ENCODE peak calls at places on chromosomes 3 and 15, in five cellular contexts. A is sciatic nerve; B is effector CD4-positive, alpha-beta T cell; P is AG09309; W is NCI-H1105. U is an unnamed sample.

GRCh38 chr3:130470132-130470531 is 46.8 kb upstream of the COL6A6 start:
- DNase-seq in B (no peak), W (no peak), P (no peak), A (no peak), U (peak)

GRCh38 chr3:55615039-55615693 is 128.1 kb upstream of the WNT5A start:
- DNase-seq in B (no peak), P (no peak), W (no peak), A (no peak), U (no peak)

GRCh38 chr3:72287941-72288340 is 503.0 kb upstream of the PROK2 start:
- DNase-seq in W (no peak), P (no peak), A (no peak), B (no peak), U (peak)

GRCh38 chr3:43426388-43426787 is 140.0 kb downstream of the SNRK start:
- DNase-seq in A (no peak), W (no peak), P (no peak), B (no peak), U (no peak)

GRCh38 chr3:157204431-157204830 is 44.5 kb upstream of the CCNL1 start:
- DNase-seq in W (peak), P (peak), A (no peak), B (no peak), U (peak)

GRCh38 chr3:190175490-190175889 is 54.8 kb upstream of the P3H2 start:
- DNase-seq in W (no peak), B (no peak), A (no peak), P (no peak), U (peak)

GRCh38 chr3:147699175-147699838 is 290.1 kb downstream of the ZIC1 start:
- DNase-seq in B (no peak), W (no peak), P (peak), A (no peak), U (peak)

GRCh38 chr3:15181511-15181910 is 24.5 kb upstream of the CAPN7 start:
- DNase-seq in P (no peak), A (no peak), W (no peak), B (no peak), U (no peak)

GRCh38 chr3:12509466-12509865 is 25.2 kb downstream of the TSEN2 start:
- DNase-seq in A (no peak), P (no peak), W (no peak), B (no peak), U (no peak)

GRCh38 chr15:62739082-62739481 is 303.5 kb upstream of the TPM1 start:
- DNase-seq in W (no peak), B (no peak), A (no peak), P (no peak), U (peak)

GRCh38 chr3:170044795-170045244 is 7.0 kb downstream of the GPR160 start:
- DNase-seq in B (no peak), P (no peak), A (no peak), W (no peak), U (no peak)

GRCh38 chr3:187651282-187651681 is 18.9 kb downstream of the SST start:
- DNase-seq in P (no peak), B (no peak), A (no peak), W (no peak), U (no peak)

GRCh38 chr3:155393316-155393715 is 99.8 kb upstream of the STRIT1 start:
- DNase-seq in W (no peak), A (no peak), P (no peak), B (no peak), U (no peak)

GRCh38 chr3:172836390-172836997 is 86.0 kb downstream of the ECT2 start:
- DNase-seq in A (no peak), W (peak), P (peak), B (no peak), U (peak)

GRCh38 chr15:101091080-101092017 is 160.5 kb downstream of the CHSY1 start:
- DNase-seq in B (no peak), P (peak), A (peak), W (no peak), U (no peak)